ENCODE peak calls at places on chromosomes 5 and 9, in eight cellular contexts. One of them, this sample, is unnamed. For H3K9me3, the result is how much of the 10 kb centered on the place peaks cover.

GRCh38 chr5:127766556-127767335 is 63.6 kb downstream of the CCDC192 start:
- DNase-seq in breast epithelium: no peak
- DNase-seq in IMR-90: peak
- DNase-seq in CD8-positive, alpha-beta memory T cell: no peak
- DNase-seq in pancreas: no peak
- DNase-seq in Peyer's patch: no peak
- DNase-seq in heart right ventricle: no peak
- DNase-seq in CD8-positive, alpha-beta T cell: no peak
- DNase-seq in this sample: peak

GRCh38 chr9:97906236-97906831 is 16.0 kb downstream of the TRMO start:
- DNase-seq in CD8-positive, alpha-beta memory T cell: peak
- DNase-seq in pancreas: no peak
- DNase-seq in heart right ventricle: peak
- DNase-seq in breast epithelium: no peak
- DNase-seq in Peyer's patch: no peak
- DNase-seq in IMR-90: no peak
- DNase-seq in CD8-positive, alpha-beta T cell: no peak
- DNase-seq in this sample: no peak

GRCh38 chr9:22307013-22307711 is 139.5 kb upstream of the DMRTA1 start:
- DNase-seq in breast epithelium: no peak
- DNase-seq in CD8-positive, alpha-beta T cell: no peak
- DNase-seq in pancreas: peak
- DNase-seq in Peyer's patch: no peak
- DNase-seq in IMR-90: peak
- DNase-seq in heart right ventricle: peak
- DNase-seq in CD8-positive, alpha-beta memory T cell: no peak
- DNase-seq in this sample: peak

GRCh38 chr9:137319434-137319975 is 17.4 kb upstream of the NRARP start:
- DNase-seq in CD8-positive, alpha-beta T cell: no peak
- DNase-seq in pancreas: no peak
- DNase-seq in Peyer's patch: no peak
- DNase-seq in CD8-positive, alpha-beta memory T cell: no peak
- DNase-seq in breast epithelium: no peak
- DNase-seq in IMR-90: no peak
- DNase-seq in heart right ventricle: no peak
- DNase-seq in this sample: no peak

GRCh38 chr5:33806736-33807442 is 84.9 kb downstream of the ADAMTS12 start:
- DNase-seq in pancreas: no peak
- DNase-seq in IMR-90: peak
- DNase-seq in CD8-positive, alpha-beta T cell: no peak
- DNase-seq in Peyer's patch: no peak
- DNase-seq in heart right ventricle: no peak
- DNase-seq in breast epithelium: no peak
- DNase-seq in CD8-positive, alpha-beta memory T cell: no peak
- DNase-seq in this sample: peak

GRCh38 chr5:392431-392988 is 50.5 kb upstream of the EXOC3 start:
- DNase-seq in breast epithelium: peak
- DNase-seq in Peyer's patch: peak
- DNase-seq in CD8-positive, alpha-beta T cell: peak
- DNase-seq in heart right ventricle: no peak
- DNase-seq in IMR-90: peak
- DNase-seq in CD8-positive, alpha-beta memory T cell: peak
- DNase-seq in pancreas: no peak
- DNase-seq in this sample: no peak

GRCh38 chr9:7216004-7216821 is 458.4 kb downstream of the KDM4C start:
- DNase-seq in breast epithelium: no peak
- DNase-seq in Peyer's patch: no peak
- DNase-seq in IMR-90: peak
- DNase-seq in CD8-positive, alpha-beta memory T cell: no peak
- DNase-seq in pancreas: no peak
- DNase-seq in CD8-positive, alpha-beta T cell: no peak
- DNase-seq in heart right ventricle: no peak
- DNase-seq in this sample: no peak

GRCh38 chr5:92552206-92553160 is 1028.5 kb downstream of the NR2F1-AS1 start:
- DNase-seq in CD8-positive, alpha-beta memory T cell: no peak
- DNase-seq in CD8-positive, alpha-beta T cell: no peak
- DNase-seq in breast epithelium: no peak
- DNase-seq in Peyer's patch: no peak
- DNase-seq in IMR-90: peak
- DNase-seq in pancreas: no peak
- DNase-seq in heart right ventricle: no peak
- DNase-seq in this sample: peak

GRCh38 chr9:133597316-133597957 is 11.8 kb downstream of the FAM163B start:
- DNase-seq in IMR-90: no peak
- DNase-seq in breast epithelium: no peak
- DNase-seq in heart right ventricle: no peak
- DNase-seq in Peyer's patch: no peak
- DNase-seq in pancreas: no peak
- DNase-seq in CD8-positive, alpha-beta memory T cell: no peak
- DNase-seq in CD8-positive, alpha-beta T cell: no peak
- DNase-seq in this sample: peak

GRCh38 chr5:61274561-61274960 is 57.5 kb upstream of the ZSWIM6 start:
- DNase-seq in Peyer's patch: no peak
- DNase-seq in IMR-90: peak
- DNase-seq in CD8-positive, alpha-beta T cell: no peak
- DNase-seq in breast epithelium: no peak
- DNase-seq in pancreas: no peak
- DNase-seq in heart right ventricle: no peak
- DNase-seq in CD8-positive, alpha-beta memory T cell: no peak
- DNase-seq in this sample: peak

GRCh38 chr9:110655723-110656641 is 12.6 kb upstream of the MUSK start:
- DNase-seq in CD8-positive, alpha-beta memory T cell: no peak
- DNase-seq in Peyer's patch: no peak
- DNase-seq in IMR-90: peak
- DNase-seq in CD8-positive, alpha-beta T cell: no peak
- DNase-seq in pancreas: no peak
- DNase-seq in heart right ventricle: no peak
- DNase-seq in breast epithelium: no peak
- DNase-seq in this sample: peak

GRCh38 chr9:4826417-4827166 is 33.8 kb downstream of the RCL1 start:
- DNase-seq in heart right ventricle: no peak
- DNase-seq in IMR-90: peak
- DNase-seq in CD8-positive, alpha-beta memory T cell: no peak
- DNase-seq in CD8-positive, alpha-beta T cell: no peak
- DNase-seq in breast epithelium: no peak
- DNase-seq in Peyer's patch: no peak
- DNase-seq in pancreas: no peak
- DNase-seq in this sample: no peak

GRCh38 chr5:672329-673139 is 20.6 kb downstream of the TPPP start:
- DNase-seq in CD8-positive, alpha-beta T cell: peak
- DNase-seq in pancreas: peak
- DNase-seq in breast epithelium: peak
- DNase-seq in CD8-positive, alpha-beta memory T cell: peak
- DNase-seq in heart right ventricle: peak
- DNase-seq in IMR-90: peak
- DNase-seq in Peyer's patch: peak
- DNase-seq in this sample: peak

GRCh38 chr9:92961627-92962302 is 14.4 kb downstream of the FGD3 start:
- DNase-seq in heart right ventricle: no peak
- DNase-seq in Peyer's patch: peak
- DNase-seq in IMR-90: no peak
- DNase-seq in CD8-positive, alpha-beta memory T cell: no peak
- DNase-seq in breast epithelium: no peak
- DNase-seq in CD8-positive, alpha-beta T cell: no peak
- DNase-seq in pancreas: no peak
- DNase-seq in this sample: no peak

GRCh38 chr5:128341056-128341455 is 197.0 kb downstream of the FBN2 start:
- DNase-seq in CD8-positive, alpha-beta T cell: no peak
- DNase-seq in heart right ventricle: no peak
- DNase-seq in IMR-90: no peak
- DNase-seq in CD8-positive, alpha-beta memory T cell: no peak
- DNase-seq in Peyer's patch: no peak
- DNase-seq in pancreas: no peak
- DNase-seq in breast epithelium: no peak
- DNase-seq in this sample: peak

GRCh38 chr9:92424340-92424739 is at the start of gene OMD:
- DNase-seq in CD8-positive, alpha-beta T cell: no peak
- DNase-seq in IMR-90: no peak
- DNase-seq in Peyer's patch: no peak
- DNase-seq in CD8-positive, alpha-beta memory T cell: no peak
- DNase-seq in heart right ventricle: no peak
- DNase-seq in pancreas: no peak
- DNase-seq in breast epithelium: no peak
- DNase-seq in this sample: peak

GRCh38 chr5:146042628-146043279 is 62.6 kb downstream of the PLAC8L1 start:
- DNase-seq in CD8-positive, alpha-beta memory T cell: no peak
- DNase-seq in Peyer's patch: no peak
- DNase-seq in IMR-90: peak
- DNase-seq in breast epithelium: no peak
- DNase-seq in CD8-positive, alpha-beta T cell: no peak
- DNase-seq in pancreas: no peak
- DNase-seq in heart right ventricle: no peak
- DNase-seq in this sample: peak

DNA sequence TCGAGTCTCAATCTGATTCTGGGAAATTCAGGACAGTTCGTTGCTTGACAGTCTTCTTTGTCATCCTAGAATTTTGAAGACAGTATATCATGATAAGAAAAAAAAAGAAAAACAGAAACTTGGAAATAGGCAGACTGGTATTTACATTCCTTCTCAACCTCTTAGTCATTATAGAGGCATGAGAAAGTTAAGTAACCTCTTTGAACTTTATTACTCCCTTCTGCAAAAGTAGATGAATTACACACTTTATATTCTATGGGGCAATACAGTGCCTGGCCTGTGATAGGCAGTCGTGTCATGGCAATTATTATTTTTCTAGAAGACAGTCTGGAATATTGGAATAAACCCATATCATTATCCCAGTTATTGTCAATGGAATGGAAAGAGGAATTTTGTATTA is 828.9 kb downstream of the TLR4 start:
- DNase-seq in breast epithelium: no peak
- DNase-seq in IMR-90: no peak
- DNase-seq in Peyer's patch: no peak
- DNase-seq in CD8-positive, alpha-beta T cell: no peak
- DNase-seq in pancreas: no peak
- DNase-seq in heart right ventricle: no peak
- DNase-seq in CD8-positive, alpha-beta memory T cell: no peak
- DNase-seq in this sample: peak
- H3K9me3 ChIP-seq in breast epithelium: under half
- H3K9me3 ChIP-seq in IMR-90: under half
- H3K9me3 ChIP-seq in Peyer's patch: under half
- H3K9me3 ChIP-seq in CD8-positive, alpha-beta T cell: under half
- H3K9me3 ChIP-seq in pancreas: under half
- H3K9me3 ChIP-seq in heart right ventricle: under half
- H3K9me3 ChIP-seq in CD8-positive, alpha-beta memory T cell: under half
- H3K9me3 ChIP-seq in this sample: under half

DNA sequence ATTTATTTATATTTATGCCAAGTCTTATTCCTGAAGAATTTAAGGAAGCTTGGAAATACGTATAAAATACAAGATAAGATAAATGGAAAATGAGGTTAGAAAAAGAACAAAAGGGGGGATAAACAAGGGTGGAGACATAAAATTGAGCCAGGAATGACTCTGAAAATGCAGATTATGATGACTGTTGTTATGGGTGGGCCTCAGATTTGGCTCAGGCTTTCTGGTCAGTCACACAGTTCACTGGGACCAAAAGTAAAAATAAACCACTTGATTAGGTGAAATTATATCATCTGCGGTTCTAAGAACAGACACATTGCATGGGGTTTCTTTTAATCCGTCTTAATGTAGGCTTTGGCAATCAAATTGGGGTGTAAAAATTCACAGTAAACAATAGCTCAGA is 51.0 kb downstream of the OR1J1 start:
- DNase-seq in IMR-90: no peak
- DNase-seq in heart right ventricle: no peak
- DNase-seq in CD8-positive, alpha-beta T cell: no peak
- DNase-seq in pancreas: no peak
- DNase-seq in breast epithelium: no peak
- DNase-seq in CD8-positive, alpha-beta memory T cell: no peak
- DNase-seq in Peyer's patch: no peak
- DNase-seq in this sample: no peak
- H3K9me3 ChIP-seq in IMR-90: under half
- H3K9me3 ChIP-seq in heart right ventricle: under half
- H3K9me3 ChIP-seq in CD8-positive, alpha-beta T cell: under half
- H3K9me3 ChIP-seq in pancreas: under half
- H3K9me3 ChIP-seq in breast epithelium: under half
- H3K9me3 ChIP-seq in CD8-positive, alpha-beta memory T cell: under half
- H3K9me3 ChIP-seq in Peyer's patch: under half
- H3K9me3 ChIP-seq in this sample: under half

GRCh38 chr9:118614011-118614410 is 755.2 kb downstream of the BRINP1 start:
- DNase-seq in CD8-positive, alpha-beta memory T cell: no peak
- DNase-seq in IMR-90: no peak
- DNase-seq in heart right ventricle: no peak
- DNase-seq in breast epithelium: no peak
- DNase-seq in CD8-positive, alpha-beta T cell: no peak
- DNase-seq in pancreas: no peak
- DNase-seq in Peyer's patch: no peak
- DNase-seq in this sample: no peak

GRCh38 chr9:118618091-118618490 is 751.1 kb downstream of the BRINP1 start:
- DNase-seq in CD8-positive, alpha-beta memory T cell: no peak
- DNase-seq in pancreas: no peak
- DNase-seq in Peyer's patch: no peak
- DNase-seq in CD8-positive, alpha-beta T cell: no peak
- DNase-seq in IMR-90: no peak
- DNase-seq in breast epithelium: no peak
- DNase-seq in heart right ventricle: no peak
- DNase-seq in this sample: peak

GRCh38 chr9:118606669-118607068 is 762.6 kb downstream of the BRINP1 start:
- DNase-seq in IMR-90: no peak
- DNase-seq in CD8-positive, alpha-beta T cell: no peak
- DNase-seq in CD8-positive, alpha-beta memory T cell: no peak
- DNase-seq in heart right ventricle: no peak
- DNase-seq in breast epithelium: no peak
- DNase-seq in Peyer's patch: no peak
- DNase-seq in pancreas: no peak
- DNase-seq in this sample: no peak

GRCh38 chr9:118609355-118610044 is 759.7 kb downstream of the BRINP1 start:
- DNase-seq in breast epithelium: no peak
- DNase-seq in pancreas: no peak
- DNase-seq in CD8-positive, alpha-beta T cell: no peak
- DNase-seq in heart right ventricle: no peak
- DNase-seq in Peyer's patch: no peak
- DNase-seq in IMR-90: no peak
- DNase-seq in CD8-positive, alpha-beta memory T cell: no peak
- DNase-seq in this sample: peak

GRCh38 chr9:118612201-118612600 is 757.0 kb downstream of the BRINP1 start:
- DNase-seq in Peyer's patch: no peak
- DNase-seq in IMR-90: no peak
- DNase-seq in heart right ventricle: no peak
- DNase-seq in pancreas: no peak
- DNase-seq in CD8-positive, alpha-beta memory T cell: no peak
- DNase-seq in CD8-positive, alpha-beta T cell: no peak
- DNase-seq in breast epithelium: no peak
- DNase-seq in this sample: no peak
- H3K9me3 ChIP-seq in Peyer's patch: under half
- H3K9me3 ChIP-seq in IMR-90: under half
- H3K9me3 ChIP-seq in heart right ventricle: under half
- H3K9me3 ChIP-seq in pancreas: under half
- H3K9me3 ChIP-seq in CD8-positive, alpha-beta memory T cell: under half
- H3K9me3 ChIP-seq in CD8-positive, alpha-beta T cell: under half
- H3K9me3 ChIP-seq in breast epithelium: under half
- H3K9me3 ChIP-seq in this sample: under half

GRCh38 chr5:180852510-180852909 is 8.6 kb downstream of the ZFP62 start:
- DNase-seq in CD8-positive, alpha-beta memory T cell: no peak
- DNase-seq in pancreas: no peak
- DNase-seq in IMR-90: peak
- DNase-seq in breast epithelium: no peak
- DNase-seq in Peyer's patch: no peak
- DNase-seq in CD8-positive, alpha-beta T cell: no peak
- DNase-seq in heart right ventricle: no peak
- DNase-seq in this sample: no peak
- H3K9me3 ChIP-seq in CD8-positive, alpha-beta memory T cell: under half
- H3K9me3 ChIP-seq in pancreas: under half
- H3K9me3 ChIP-seq in IMR-90: under half
- H3K9me3 ChIP-seq in breast epithelium: under half
- H3K9me3 ChIP-seq in Peyer's patch: under half
- H3K9me3 ChIP-seq in CD8-positive, alpha-beta T cell: under half
- H3K9me3 ChIP-seq in heart right ventricle: under half
- H3K9me3 ChIP-seq in this sample: under half

GRCh38 chr5:131303537-131303936 is 39.7 kb downstream of the CDC42SE2 start:
- DNase-seq in Peyer's patch: no peak
- DNase-seq in CD8-positive, alpha-beta T cell: no peak
- DNase-seq in pancreas: no peak
- DNase-seq in CD8-positive, alpha-beta memory T cell: no peak
- DNase-seq in IMR-90: peak
- DNase-seq in breast epithelium: no peak
- DNase-seq in heart right ventricle: no peak
- DNase-seq in this sample: peak
- H3K9me3 ChIP-seq in Peyer's patch: under half
- H3K9me3 ChIP-seq in CD8-positive, alpha-beta T cell: under half
- H3K9me3 ChIP-seq in pancreas: under half
- H3K9me3 ChIP-seq in CD8-positive, alpha-beta memory T cell: under half
- H3K9me3 ChIP-seq in IMR-90: under half
- H3K9me3 ChIP-seq in breast epithelium: under half
- H3K9me3 ChIP-seq in heart right ventricle: under half
- H3K9me3 ChIP-seq in this sample: under half

This sample was measured in adipocyte.